ENCODE peak calls at places on chromosomes 13 and 19, in six cellular contexts. V is NCI-H2081, L is AG10803, K is GM04504, S is NCI-H82, J is stomach. W is an unnamed sample.

GRCh38 chr19:800360-801029 is 3.2 kb downstream of the PTBP1 start:
- DNase-seq in V (no peak), L (no peak), K (no peak), S (no peak), J (peak), W (peak)

GRCh38 chr13:110352735-110353134 is 45.7 kb downstream of the COL4A2 start:
- DNase-seq in V (no peak), L (no peak), K (no peak), S (no peak), J (no peak), W (no peak)

GRCh38 chr19:42132030-42132628 is at the start of gene POU2F2:
- DNase-seq in V (no peak), L (no peak), K (no peak), S (no peak), J (peak), W (no peak)

GRCh38 chr19:54967611-54968010 is 1.4 kb downstream of the NLRP2 start:
- DNase-seq in V (no peak), L (no peak), K (no peak), S (no peak), J (no peak), W (no peak)

GRCh38 chr13:99028890-99029289 is 51.0 kb upstream of the DOCK9 start:
- DNase-seq in V (peak), L (no peak), K (no peak), S (peak), J (no peak), W (no peak)

GRCh38 chr19:47780215-47780551 is 1.7 kb downstream of the SELENOW start:
- DNase-seq in V (no peak), L (no peak), K (no peak), S (no peak), J (no peak), W (no peak)

GRCh38 chr19:35669974-35670373 is 3.7 kb downstream of the UPK1A start:
- DNase-seq in V (no peak), L (no peak), K (no peak), S (no peak), J (no peak), W (no peak)

GRCh38 chr13:105167385-105167784 is 1368.1 kb downstream of the EFNB2 start:
- DNase-seq in V (no peak), L (no peak), K (no peak), S (no peak), J (no peak), W (no peak)

GRCh38 chr19:49911381-49912145 is 14.9 kb upstream of the IL4I1 start:
- DNase-seq in V (no peak), L (no peak), K (no peak), S (no peak), J (no peak), W (no peak)

GRCh38 chr13:88022826-88023225 is 351.7 kb downstream of the SLITRK5 start:
- DNase-seq in V (no peak), L (peak), K (no peak), S (no peak), J (no peak), W (no peak)

GRCh38 chr13:35157143-35157755 is 215.2 kb downstream of the NBEA start:
- DNase-seq in V (peak), L (peak), K (no peak), S (peak), J (no peak), W (peak)

GRCh38 chr19:45779231-45780145 is 2.8 kb downstream of the DMPK start:
- DNase-seq in V (peak), L (peak), K (no peak), S (peak), J (peak), W (peak)

W was measured in fibroblast of the aortic adventitia.